ENCODE peak calls at places on chromosomes 2 and 18, in six cellular contexts. O, L, I, A, U and V are unnamed samples.

GRCh38 chr2:67158718-67159117 is 238.4 kb upstream of the ETAA1 start:
- DNase-seq in O (no peak), I (no peak), U (no peak), L (no peak), A (no peak), V (no peak)

GRCh38 chr2:146295080-146295670 is 1549.7 kb upstream of the ACVR2A start:
- DNase-seq in A (no peak), O (peak; percentile 11), U (peak; percentile 2), L (no peak), I (no peak), V (no peak)

GRCh38 chr2:204683384-204683783 is 138.1 kb downstream of the PARD3B start:
- DNase-seq in U (no peak), I (no peak), O (no peak), A (no peak), L (no peak), V (no peak)

GRCh38 chr18:32974421-32975165 is 201.8 kb upstream of the KLHL14 start:
- DNase-seq in O (peak; percentile 6), L (no peak), A (no peak), I (no peak), U (peak; percentile 77), V (no peak)

GRCh38 chr2:86794866-86795265 is 4.2 kb upstream of the CD8A start:
- DNase-seq in L (no peak), A (no peak), U (no peak), I (no peak), O (no peak), V (no peak)

GRCh38 chr18:24051256-24051947 is 36.8 kb downstream of the TTC39C start:
- DNase-seq in U (peak; percentile 8), L (peak; percentile 5), A (no peak), I (no peak), O (peak; percentile 53), V (no peak)

GRCh38 chr18:79496978-79497637 is 101.4 kb downstream of the NFATC1 start:
- DNase-seq in I (no peak), L (no peak), O (peak; percentile 25), A (peak; percentile 41), U (no peak), V (no peak)

GRCh38 chr2:15050483-15050882 is 418.0 kb downstream of the LRATD1 start:
- DNase-seq in O (peak; percentile 10), L (no peak), I (no peak), A (peak; percentile 53), U (no peak), V (no peak)

GRCh38 chr18:47730795-47731194 is 199.7 kb downstream of the SMAD2 start:
- DNase-seq in I (no peak), A (no peak), U (no peak), O (no peak), L (no peak), V (no peak)

DNA sequence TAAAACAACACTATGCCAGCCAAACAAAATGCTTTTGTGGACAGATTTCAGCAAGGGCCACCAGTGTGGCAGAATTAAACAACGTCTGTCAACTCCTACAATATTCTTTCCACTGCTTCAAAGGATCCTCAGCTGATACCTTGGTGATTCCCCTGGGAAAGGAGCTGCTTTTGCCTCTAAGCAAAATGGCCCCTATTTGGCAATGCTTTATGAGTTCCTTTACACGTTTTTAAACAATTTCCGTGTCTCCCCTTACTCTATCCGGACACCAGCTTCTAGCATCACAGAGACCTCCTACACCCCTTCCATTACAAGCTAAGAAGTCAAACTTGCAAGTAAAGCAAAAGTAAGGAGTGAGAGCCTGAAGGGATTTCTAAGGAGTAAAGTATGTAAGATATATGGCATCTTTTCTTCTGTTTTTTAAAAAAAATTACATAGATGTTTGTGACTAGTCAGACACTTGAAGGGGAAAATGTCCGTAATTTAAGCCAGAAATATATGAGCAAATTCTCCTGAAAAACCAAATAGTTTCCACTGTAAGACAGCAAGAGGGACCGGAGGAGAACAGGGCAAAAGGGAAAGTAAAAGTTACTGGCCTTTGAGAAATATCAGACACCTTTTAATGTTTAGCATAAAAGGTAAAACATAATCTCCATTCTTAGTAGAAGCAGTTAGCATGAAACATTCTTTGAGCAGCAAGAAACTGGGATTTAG is 1.9 kb downstream of the SOS1 start:
- DNase-seq in O (no peak), U (peak; percentile 72), L (no peak), A (no peak), I (no peak), V (no peak)
- H3K27ac ChIP-seq in O (peak overlapping the region; percentile 60), U (peak overlapping the region; percentile 60), L (peak overlapping the region; percentile 37), A (no peak overlapping the region), I (no peak overlapping the region), V (no peak overlapping the region)

DNA sequence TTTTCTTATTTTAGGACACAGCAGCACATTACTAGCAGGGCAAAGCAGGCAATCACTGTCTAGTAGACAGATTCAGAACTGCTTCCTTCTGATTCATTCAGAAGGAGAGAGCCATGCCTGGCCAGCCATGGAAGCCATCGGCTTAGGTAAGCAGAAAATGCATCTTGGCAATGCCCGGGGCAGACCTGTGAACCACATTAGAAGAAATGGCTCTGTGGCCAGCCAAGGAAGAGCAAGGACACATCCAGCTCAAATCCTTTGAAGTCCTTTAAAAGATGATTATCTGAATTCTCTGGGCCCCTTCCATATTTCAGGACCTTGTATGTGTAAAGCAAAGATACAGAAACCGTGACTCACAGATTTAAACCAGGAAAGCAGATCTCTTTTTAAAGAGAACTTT is 227.4 kb downstream of the PID1 start:
- DNase-seq in O (no peak), L (no peak), I (no peak), A (no peak), U (no peak), V (no peak)
- H3K9me3 ChIP-seq in O (no peaks in the 10 kb centered on the region), L (no peaks in the 10 kb centered on the region), I (no peaks in the 10 kb centered on the region), A (no peaks in the 10 kb centered on the region), U (no peaks in the 10 kb centered on the region), V (no peaks in the 10 kb centered on the region)

GRCh38 chr2:226803410-226803809 is 3.8 kb upstream of the IRS1 start:
- DNase-seq in U (no peak), A (no peak), I (no peak), O (no peak), L (no peak), V (no peak)

GRCh38 chr2:226802573-226802972 is 3.0 kb upstream of the IRS1 start:
- DNase-seq in O (peak; percentile 61), A (no peak), I (no peak), U (peak; percentile 85), L (no peak), V (no peak)

GRCh38 chr2:226799211-226799975 is at the start of gene IRS1:
- DNase-seq in I (peak; percentile 84), A (no peak), U (peak; percentile 87), O (peak; percentile 65), L (peak; percentile 76), V (peak; percentile 91)

GRCh38 chr2:226799976-226800940 is 638 bp upstream of the IRS1 start:
- DNase-seq in L (peak; percentile 23), U (peak; percentile 47), O (no peak), I (peak; percentile 73), A (no peak), V (peak; percentile 73)

DNA sequence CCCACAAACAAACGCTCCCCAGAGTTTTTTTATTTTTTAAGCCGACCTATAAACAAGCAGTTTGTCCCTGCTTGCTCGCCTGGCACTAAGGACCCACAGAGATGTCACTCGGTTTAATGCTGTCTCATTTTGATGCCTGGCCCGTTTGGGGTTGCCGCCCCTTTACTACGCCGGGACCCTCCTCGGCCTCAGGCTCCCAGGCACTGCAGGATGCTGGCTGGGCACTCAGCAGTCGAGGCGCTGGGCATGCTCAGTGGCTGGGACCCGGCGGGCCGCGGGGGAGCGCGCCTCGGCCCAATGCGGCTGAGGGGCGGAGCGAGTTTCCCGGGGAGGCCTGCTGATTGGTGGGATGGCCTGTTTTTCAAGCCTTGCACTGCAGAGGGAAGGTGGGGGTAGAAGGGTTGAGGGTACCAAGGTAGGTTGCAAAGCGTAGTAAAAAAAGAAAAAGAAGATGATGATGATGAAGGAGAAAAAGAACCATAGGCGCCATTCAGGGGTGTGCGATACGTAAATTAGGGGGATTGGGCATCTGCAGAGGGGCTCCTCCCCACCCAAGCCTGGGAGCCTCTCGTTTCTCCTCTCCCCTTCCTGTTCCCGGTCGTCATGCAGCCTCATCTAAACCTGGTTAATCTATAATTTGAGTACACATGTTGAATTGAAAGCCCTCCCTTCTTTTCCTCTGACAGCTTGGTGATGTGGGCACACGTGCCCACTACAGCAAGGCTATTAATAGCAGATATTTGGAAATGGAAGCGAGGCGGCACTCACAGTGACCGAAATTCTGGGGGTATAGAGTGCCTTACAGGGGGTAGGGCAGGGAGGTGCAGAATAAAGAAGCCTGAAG is 1.5 kb upstream of the IRS1 start:
- DNase-seq in A (no peak), O (peak; percentile 67), I (peak; percentile 90), U (peak; percentile 92), L (peak; percentile 41), V (peak; percentile 98)
- H3K27ac ChIP-seq in A (peak overlapping the region; percentile 85), O (peak overlapping the region; percentile 76), I (peak overlapping the region; percentile 96), U (peak overlapping the region; percentile 85), L (peak overlapping the region; percentile 61), V (no peak overlapping the region)

DNA sequence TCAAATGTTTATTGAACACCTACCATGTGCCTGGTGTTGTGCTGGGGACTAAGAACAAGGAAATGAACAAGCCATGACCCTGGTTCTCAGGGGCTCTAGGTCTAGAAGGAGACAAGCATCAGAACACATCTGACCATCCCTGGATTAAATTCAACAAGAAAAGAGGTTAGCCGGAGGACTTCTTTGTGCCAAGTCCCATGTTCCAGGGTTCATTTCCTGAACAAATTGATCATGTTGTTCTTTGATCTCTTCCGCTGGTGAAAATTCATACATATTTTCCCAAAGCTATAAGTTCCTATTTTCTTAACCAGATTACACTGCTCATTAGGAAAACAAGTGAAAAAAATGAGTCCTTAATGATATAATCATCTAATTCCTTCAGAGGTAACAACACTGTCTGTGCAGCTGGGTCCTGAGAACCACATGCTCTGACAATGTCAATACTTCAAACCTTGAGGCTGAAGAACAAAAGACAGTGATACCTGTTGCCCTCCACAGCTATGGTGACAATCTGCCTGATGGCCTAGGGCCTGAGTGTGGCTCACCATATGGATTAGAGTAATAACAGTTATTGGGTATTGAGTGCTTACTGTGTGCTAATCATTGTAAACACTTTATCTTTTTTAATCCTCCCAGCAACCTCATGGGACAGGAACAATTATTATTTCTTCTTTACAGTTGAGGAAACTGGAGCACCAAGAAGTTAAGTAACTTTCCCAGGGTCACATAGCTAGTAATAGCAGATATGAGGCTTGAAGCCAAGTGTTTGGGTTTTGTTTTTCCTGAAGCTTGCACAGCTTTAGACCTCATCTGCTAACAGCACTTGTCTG is 24.6 kb upstream of the INO80C start:
- DNase-seq in L (no peak), U (no peak), A (no peak), I (no peak), O (no peak), V (no peak)
- H3K9me3 ChIP-seq in L (no peaks in the 10 kb centered on the region), U (no peaks in the 10 kb centered on the region), A (no peaks in the 10 kb centered on the region), I (no peaks in the 10 kb centered on the region), O (no peaks in the 10 kb centered on the region), V (peaks cover 6% of the 10 kb centered on the region)

GRCh38 chr18:49755489-49755888 is 57.8 kb downstream of the ACAA2 start:
- DNase-seq in I (no peak), L (no peak), O (no peak), U (no peak), A (no peak), V (no peak)
- H3K27ac ChIP-seq in I (no peak overlapping the region), L (no peak overlapping the region), O (no peak overlapping the region), U (no peak overlapping the region), A (no peak overlapping the region), V (no peak overlapping the region)

DNA sequence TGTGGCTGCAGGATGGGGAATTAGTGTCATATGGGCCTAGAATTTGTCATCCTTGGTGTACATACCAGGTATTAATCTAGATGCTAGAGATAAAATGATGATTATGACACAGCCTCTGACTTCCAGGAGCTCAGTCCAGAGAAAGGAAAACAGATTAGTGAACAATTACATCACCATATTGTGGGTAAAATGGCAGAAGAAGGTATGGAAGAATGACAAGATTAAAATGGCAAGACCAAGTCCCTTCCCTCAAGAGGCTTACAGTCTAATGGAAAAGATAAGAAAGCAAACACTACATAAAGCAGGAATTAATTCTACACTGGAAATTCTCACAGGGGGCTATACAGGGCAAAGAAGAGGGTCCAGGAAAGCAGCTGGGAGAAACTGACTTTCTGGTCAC is 25.9 kb upstream of the TYMS start:
- DNase-seq in I (no peak), A (no peak), L (no peak), O (no peak), U (no peak), V (no peak)
- H3K9me3 ChIP-seq in I (no peaks in the 10 kb centered on the region), A (no peaks in the 10 kb centered on the region), L (no peaks in the 10 kb centered on the region), O (no peaks in the 10 kb centered on the region), U (no peaks in the 10 kb centered on the region), V (peaks cover 4% of the 10 kb centered on the region)